ENCODE peak calls at places on chromosomes 6 and 20, in seven cellular contexts. X is uterus, S is colonic mucosa, Y is H9, A is C1 segment of cervical spinal cord, V is mesendoderm, D is T follicular helper cell. E is an unnamed sample.

GRCh38 chr6:116883005-116883404 is 6.0 kb downstream of the RFX6 start:
- DNase-seq in A (no peak), Y (no peak), V (no peak), X (no peak), S (no peak), D (no peak), E (no peak)

GRCh38 chr6:13702809-13703302 is 8.8 kb downstream of the RANBP9 start:
- DNase-seq in D (no peak), A (no peak), S (no peak), X (no peak), Y (no peak), V (no peak), E (no peak)

GRCh38 chr6:7106215-7106751 is 1.5 kb upstream of the RREB1 start:
- DNase-seq in V (no peak), D (no peak), A (no peak), X (no peak), S (no peak), Y (no peak), E (no peak)

GRCh38 chr6:156916108-156916801 is 139.1 kb downstream of the ARID1B start:
- DNase-seq in D (no peak), S (no peak), Y (no peak), X (no peak), A (no peak), V (no peak), E (no peak)

GRCh38 chr6:87473419-87473903 is 687 bp downstream of the SLC35A1 start:
- DNase-seq in Y (no peak), A (peak; percentile 23), X (no peak), V (no peak), D (peak; percentile 41), S (peak; percentile 68), E (peak; percentile 5)

GRCh38 chr6:111958534-111958933 is 85.3 kb upstream of the FYN start:
- DNase-seq in V (no peak), X (no peak), Y (no peak), S (no peak), A (no peak), D (no peak), E (no peak)

GRCh38 chr20:36768768-36769430 is 4.7 kb downstream of the DSN1 start:
- DNase-seq in D (no peak), X (no peak), V (no peak), Y (no peak), S (no peak), A (no peak), E (no peak)

GRCh38 chr6:138692978-138693909 is 80.3 kb upstream of the CCDC28A start:
- DNase-seq in Y (peak; percentile 79), A (peak; percentile 66), X (peak; percentile 34), S (peak; percentile 88), D (no peak), V (peak; percentile 93), E (peak; percentile 69)

GRCh38 chr6:125114248-125114858 is 39.2 kb upstream of the TPD52L1 start:
- DNase-seq in V (peak; percentile 47), S (peak; percentile 60), Y (no peak), D (peak; percentile 18), X (peak; percentile 28), A (peak; percentile 16), E (peak; percentile 25)

GRCh38 chr20:32727663-32728062 is 15.6 kb downstream of the COMMD7 start:
- DNase-seq in V (peak; percentile 48), S (no peak), X (peak; percentile 32), D (no peak), A (no peak), Y (no peak), E (peak; percentile 66)

GRCh38 chr6:45613678-45614077 is 235.9 kb upstream of the SUPT3H start:
- DNase-seq in S (peak; percentile 33), V (no peak), X (peak; percentile 31), Y (no peak), D (no peak), A (peak; percentile 16), E (no peak)

GRCh38 chr6:135739288-135739687 is 112.2 kb upstream of the PDE7B start:
- DNase-seq in D (no peak), A (no peak), S (no peak), X (no peak), V (no peak), Y (no peak), E (no peak)

GRCh38 chr6:5390177-5390576 is 128.9 kb downstream of the FARS2 start:
- DNase-seq in Y (no peak), X (no peak), V (no peak), S (no peak), D (no peak), A (no peak), E (no peak)

GRCh38 chr6:49835140-49835539 is 31.2 kb downstream of the CRISP1 start:
- DNase-seq in A (no peak), X (no peak), V (no peak), S (no peak), D (no peak), Y (no peak), E (no peak)

E was measured in SJCRH30.